ENCODE peak calls at places on chromosomes 16 and 17, in eight cellular contexts. T is left lung, L is AG04450, H is left ventricle myocardium inferior, E is HFF-Myc, A is BJ, Z is psoas muscle, B is astrocyte. O is an unnamed sample.

GRCh38 chr17:9979463-9979995 is 74.5 kb upstream of the RCVRN start:
- DNase-seq in E (no peak), B (no peak), H (no peak), L (no peak), T (no peak), Z (no peak), A (no peak), O (no peak)

GRCh38 chr17:17561408-17562144 is 29.9 kb downstream of the PEMT start:
- DNase-seq in E (no peak), L (no peak), B (no peak), T (peak), Z (peak), A (no peak), H (peak), O (no peak)

GRCh38 chr16:50547340-50547865 is 793 bp upstream of the NKD1 start:
- DNase-seq in T (peak), E (no peak), L (no peak), A (no peak), B (no peak), H (peak), Z (peak), O (no peak)

GRCh38 chr17:362721-363120 is 10.1 kb upstream of the RPH3AL start:
- DNase-seq in Z (no peak), L (no peak), B (no peak), T (no peak), E (no peak), H (no peak), A (no peak), O (no peak)

GRCh38 chr17:76925333-76925935 is 57.2 kb downstream of the MGAT5B start:
- DNase-seq in H (no peak), T (peak), E (no peak), A (no peak), Z (no peak), L (no peak), B (no peak), O (no peak)

GRCh38 chr17:44599298-44600175 is 42.3 kb downstream of the FZD2 start:
- DNase-seq in H (no peak), E (peak), A (peak), T (no peak), Z (peak), B (peak), L (peak), O (peak)

GRCh38 chr16:47461598-47462266 is 601 bp downstream of the PHKB start:
- DNase-seq in H (no peak), T (no peak), Z (no peak), A (no peak), B (peak), L (no peak), E (no peak), O (no peak)

GRCh38 chr17:20191066-20191465 is 181.9 kb downstream of the SPECC1 start:
- DNase-seq in A (peak), T (no peak), Z (no peak), H (no peak), L (peak), B (peak), E (peak), O (no peak)

GRCh38 chr17:59476413-59476812 is 89.0 kb upstream of the DHX40 start:
- DNase-seq in A (no peak), E (no peak), H (no peak), L (no peak), Z (no peak), B (no peak), T (no peak), O (no peak)

GRCh38 chr17:33288954-33289353 is 4.1 kb downstream of the ASIC2 start:
- DNase-seq in L (no peak), T (no peak), A (no peak), H (no peak), Z (no peak), B (no peak), E (no peak), O (no peak)
- TF ChIP-seq CTCF in L (no peak), T (no peak), A (no peak), H (no peak), Z (no peak), B (no peak), E (no peak), O (no peak)

GRCh38 chr17:39225308-39225973 is at the start of gene STAC2:
- DNase-seq in B (no peak), A (no peak), L (no peak), Z (no peak), T (no peak), E (no peak), H (no peak), O (no peak)
- H3K4me3 ChIP-seq in B (peak), A (peak), L (peak), Z (peak), T (peak), E (peak), H (peak), O (peak)

DNA sequence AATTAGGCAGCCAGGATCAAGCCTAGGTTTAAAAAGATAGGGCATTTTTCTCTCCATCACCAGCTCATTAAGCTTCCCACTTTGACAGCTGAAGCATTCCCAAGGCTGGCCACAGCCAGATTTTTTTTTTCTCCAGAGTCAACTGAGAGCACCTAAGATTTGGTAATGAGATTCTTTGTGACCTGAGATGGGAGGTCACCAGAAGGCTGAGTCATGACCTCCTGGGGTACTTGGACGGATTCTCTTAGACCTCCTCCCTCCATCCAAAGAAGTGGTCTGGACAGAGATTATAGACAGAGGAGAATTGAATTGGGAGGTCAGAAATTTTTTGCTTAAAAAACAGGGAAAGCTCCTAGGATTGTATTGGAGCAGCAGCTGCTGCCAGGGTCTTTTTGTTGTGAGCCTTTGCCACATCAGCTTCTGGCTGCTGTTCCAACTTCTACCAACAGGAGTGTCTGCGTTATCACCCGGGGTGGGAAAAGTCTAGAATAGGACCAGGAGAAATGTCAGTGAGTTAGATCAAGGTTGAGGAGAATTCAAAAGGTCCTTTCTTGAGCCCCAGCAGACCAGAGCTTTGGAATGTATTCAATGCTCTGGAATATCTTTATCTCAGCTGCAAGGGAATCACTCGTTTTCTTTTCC is 221.2 kb upstream of the N4BP1 start:
- DNase-seq in T (no peak), A (no peak), E (no peak), H (no peak), Z (no peak), B (no peak), L (no peak), O (no peak)
- TF ChIP-seq CTCF in T (no peak), A (peak), E (peak), H (peak), Z (no peak), B (no peak), L (no peak), O (peak)

GRCh38 chr17:75641343-75641742 is 8.1 kb downstream of the SMIM5 start:
- DNase-seq in E (no peak), L (no peak), B (no peak), A (no peak), Z (no peak), H (peak), T (no peak), O (no peak)

GRCh38 chr17:75639327-75639726 is 6.1 kb downstream of the SMIM5 start:
- DNase-seq in H (no peak), Z (no peak), B (no peak), A (no peak), L (no peak), T (peak), E (no peak), O (no peak)

GRCh38 chr17:75638893-75639292 is 5.7 kb downstream of the SMIM5 start:
- DNase-seq in E (no peak), L (no peak), T (peak), A (no peak), Z (no peak), H (peak), B (no peak), O (no peak)

GRCh38 chr17:75640556-75641119 is 7.4 kb downstream of the SMIM5 start:
- DNase-seq in B (no peak), T (no peak), L (no peak), E (no peak), Z (no peak), A (no peak), H (no peak), O (no peak)

DNA sequence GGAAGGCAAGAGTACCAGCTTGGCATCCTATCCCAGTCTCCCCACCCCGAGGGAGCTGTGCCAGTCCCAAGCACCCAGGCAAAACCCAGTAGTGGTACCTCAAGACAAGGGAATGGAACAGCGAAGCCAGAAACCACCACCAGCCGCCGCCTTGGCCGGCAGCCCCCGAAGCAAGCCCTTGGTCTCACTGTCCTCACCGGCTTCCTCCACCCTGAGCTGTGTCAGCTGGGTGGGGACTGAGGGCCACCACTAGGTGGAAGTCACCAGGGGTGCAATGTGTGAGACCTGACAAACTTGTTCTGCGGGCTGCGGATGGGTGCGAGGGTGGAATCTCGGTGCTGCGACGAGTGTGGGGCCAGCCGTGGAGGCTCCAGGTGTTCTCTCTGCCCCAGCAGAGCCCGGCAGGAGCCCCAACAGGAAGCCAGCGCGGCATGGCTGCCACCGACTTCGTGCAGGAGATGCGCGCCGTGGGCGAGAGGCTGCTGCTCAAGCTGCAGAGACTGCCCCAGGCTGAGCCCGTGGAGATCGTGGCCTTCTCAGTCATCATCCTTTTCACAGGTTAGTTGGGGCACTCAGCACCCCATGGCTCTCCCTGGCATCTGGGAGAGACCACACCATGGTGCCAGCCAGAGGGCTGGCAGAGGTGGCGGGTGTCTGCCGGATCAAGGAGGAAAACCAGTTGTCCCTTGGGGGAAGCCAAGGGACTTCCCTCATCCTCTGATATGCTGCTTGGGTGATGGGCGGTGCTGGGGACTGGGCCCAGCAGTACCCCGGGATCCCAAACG is 6.7 kb downstream of the SMIM5 start:
- DNase-seq in T (peak), Z (no peak), L (no peak), B (no peak), A (no peak), H (no peak), E (no peak), O (no peak)
- H3K4me3 ChIP-seq in T (no peak), Z (no peak), L (no peak), B (no peak), A (no peak), H (no peak), E (no peak), O (no peak)

DNA sequence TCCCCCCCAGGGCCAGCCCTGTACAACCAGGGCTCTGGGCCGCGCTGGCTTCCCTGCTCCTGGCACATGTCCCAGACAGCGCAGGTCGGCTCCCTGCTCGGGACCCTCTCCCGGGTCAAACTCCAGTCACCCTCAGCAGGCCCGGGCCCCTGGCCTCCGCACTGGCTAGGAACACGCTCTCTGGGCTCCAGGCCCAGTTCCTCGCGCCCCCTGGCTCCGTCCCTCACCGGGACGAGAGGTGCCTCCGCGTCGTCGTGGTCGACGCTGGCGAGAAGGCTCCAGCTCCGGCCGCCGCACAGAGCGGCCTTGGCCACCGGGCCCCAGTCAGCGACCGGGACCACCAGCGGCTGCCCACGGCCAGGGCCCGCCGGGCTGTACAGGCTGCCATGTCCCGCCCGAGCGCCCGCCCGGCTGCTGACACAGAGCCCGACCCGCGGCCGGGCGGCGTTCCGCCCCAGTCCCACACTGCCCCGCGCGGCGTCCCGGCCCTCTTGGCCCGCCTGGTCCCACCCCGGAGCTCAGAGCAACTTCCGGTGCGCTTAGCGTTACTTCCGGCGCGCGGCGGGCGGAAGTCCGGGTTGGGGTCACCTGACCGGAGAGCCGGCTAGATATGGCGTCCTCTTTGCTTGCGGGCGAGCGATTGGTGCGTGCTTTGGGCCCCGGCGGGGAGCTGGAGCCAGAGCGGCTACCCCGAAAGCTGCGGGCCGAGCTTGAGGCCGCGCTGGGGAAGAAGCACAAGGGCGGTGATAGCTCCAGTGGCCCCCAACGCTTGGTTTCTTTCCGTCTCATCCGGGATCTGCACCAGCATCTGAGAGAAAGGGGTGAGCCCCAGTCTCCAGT is at the start of gene POLDIP2:
- DNase-seq in L (peak), Z (peak), H (peak), T (peak), E (peak), B (peak), A (peak), O (peak)
- TF ChIP-seq CTCF in L (no peak), Z (no peak), H (no peak), T (no peak), E (no peak), B (no peak), A (no peak), O (no peak)

GRCh38 chr17:21453144-21453982 is 77.2 kb downstream of the KCNJ12 start:
- DNase-seq in A (no peak), B (no peak), L (no peak), T (no peak), H (no peak), Z (no peak), E (no peak), O (no peak)
- H3K4me3 ChIP-seq in A (no peak), B (no peak), L (no peak), T (no peak), H (peak), Z (peak), E (no peak), O (no peak)

GRCh38 chr16:8907096-8907495 is 24.9 kb downstream of the LITAFD start:
- DNase-seq in H (no peak), E (no peak), T (no peak), Z (no peak), B (peak), A (no peak), L (no peak), O (no peak)

GRCh38 chr16:8903004-8903403 is 20.9 kb downstream of the LITAFD start:
- DNase-seq in B (no peak), H (no peak), Z (no peak), T (no peak), E (no peak), L (no peak), A (no peak), O (no peak)

GRCh38 chr16:8905795-8906591 is 23.8 kb downstream of the LITAFD start:
- DNase-seq in T (no peak), E (no peak), A (no peak), H (no peak), L (no peak), B (no peak), Z (no peak), O (no peak)

GRCh38 chr16:8904018-8904430 is 21.9 kb downstream of the LITAFD start:
- DNase-seq in A (no peak), T (no peak), Z (no peak), E (no peak), L (no peak), B (no peak), H (no peak), O (no peak)

DNA sequence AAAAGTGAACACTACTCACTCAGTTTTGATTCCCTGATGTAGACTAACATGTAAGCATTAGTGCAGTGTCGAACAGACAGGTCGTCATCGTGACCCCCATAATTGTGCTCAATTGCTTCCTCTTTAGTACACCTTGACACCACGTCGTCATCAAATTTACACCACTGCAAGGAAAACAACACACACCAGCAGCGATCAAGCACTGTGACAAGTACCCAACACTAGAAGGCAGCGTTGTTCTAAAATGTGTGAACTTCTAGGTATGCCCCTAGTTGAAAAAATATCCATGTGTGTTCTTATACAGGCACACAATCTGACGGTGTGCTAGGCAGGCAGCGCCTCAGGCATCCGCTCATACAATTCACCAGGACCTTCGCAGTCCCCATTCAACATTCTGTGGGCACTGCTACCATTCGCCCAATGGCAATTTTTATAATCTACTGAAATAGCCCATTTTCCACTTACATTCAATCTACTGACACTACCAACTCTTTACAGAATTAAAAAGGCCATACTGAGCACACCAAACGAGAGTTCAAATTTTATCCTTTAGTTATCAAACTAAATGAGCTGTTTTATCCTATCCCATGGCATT is 23.1 kb downstream of the LITAFD start:
- DNase-seq in T (no peak), E (no peak), L (no peak), Z (no peak), A (no peak), H (no peak), B (peak), O (peak)
- TF ChIP-seq CTCF in T (no peak), E (peak), L (peak), Z (peak), A (peak), H (no peak), B (peak), O (peak)